ENCODE peak calls at places on chromosomes 2 and 18, in eight cellular contexts. One of them, this sample, is unnamed.

GRCh38 chr2:45315881-45316280 is 295.2 kb downstream of the SRBD1 start:
- DNase-seq in neural crest cell: no peak
- DNase-seq in LoVo: no peak
- DNase-seq in stimulated activated CD4-positive, alpha-beta T cell treated with anti-CD3 and anti-CD28 coated beads, Interleukin-15, amount 100 ng/mL, for 24 hours: no peak
- DNase-seq in fibroblast of the aortic adventitia: peak
- DNase-seq in fibroblast of the conjunctiva: peak
- DNase-seq in fibroblast of mammary gland: peak
- DNase-seq in thyroid gland: no peak
- DNase-seq in this sample: no peak

GRCh38 chr2:180979086-180979934 is 1.1 kb upstream of the UBE2E3 start:
- DNase-seq in neural crest cell: no peak
- DNase-seq in LoVo: no peak
- DNase-seq in stimulated activated CD4-positive, alpha-beta T cell treated with anti-CD3 and anti-CD28 coated beads, Interleukin-15, amount 100 ng/mL, for 24 hours: no peak
- DNase-seq in fibroblast of the aortic adventitia: peak
- DNase-seq in fibroblast of the conjunctiva: no peak
- DNase-seq in fibroblast of mammary gland: peak
- DNase-seq in thyroid gland: peak
- DNase-seq in this sample: no peak

GRCh38 chr2:106193491-106193976 is 567 bp downstream of the UXS1 start:
- DNase-seq in neural crest cell: peak
- DNase-seq in LoVo: peak
- DNase-seq in stimulated activated CD4-positive, alpha-beta T cell treated with anti-CD3 and anti-CD28 coated beads, Interleukin-15, amount 100 ng/mL, for 24 hours: peak
- DNase-seq in fibroblast of the aortic adventitia: no peak
- DNase-seq in fibroblast of the conjunctiva: no peak
- DNase-seq in fibroblast of mammary gland: no peak
- DNase-seq in thyroid gland: peak
- DNase-seq in this sample: no peak

GRCh38 chr18:78918707-78919106 is 60.9 kb upstream of the SALL3 start:
- DNase-seq in neural crest cell: no peak
- DNase-seq in LoVo: no peak
- DNase-seq in stimulated activated CD4-positive, alpha-beta T cell treated with anti-CD3 and anti-CD28 coated beads, Interleukin-15, amount 100 ng/mL, for 24 hours: no peak
- DNase-seq in fibroblast of the aortic adventitia: no peak
- DNase-seq in fibroblast of the conjunctiva: no peak
- DNase-seq in fibroblast of mammary gland: no peak
- DNase-seq in thyroid gland: no peak
- DNase-seq in this sample: no peak

GRCh38 chr2:44137872-44138551 is 30.7 kb upstream of the PPM1B start:
- DNase-seq in neural crest cell: no peak
- DNase-seq in LoVo: no peak
- DNase-seq in stimulated activated CD4-positive, alpha-beta T cell treated with anti-CD3 and anti-CD28 coated beads, Interleukin-15, amount 100 ng/mL, for 24 hours: no peak
- DNase-seq in fibroblast of the aortic adventitia: peak
- DNase-seq in fibroblast of the conjunctiva: no peak
- DNase-seq in fibroblast of mammary gland: peak
- DNase-seq in thyroid gland: no peak
- DNase-seq in this sample: peak

GRCh38 chr2:133518646-133519344 is 49.5 kb downstream of the NCKAP5 start:
- DNase-seq in neural crest cell: no peak
- DNase-seq in LoVo: no peak
- DNase-seq in stimulated activated CD4-positive, alpha-beta T cell treated with anti-CD3 and anti-CD28 coated beads, Interleukin-15, amount 100 ng/mL, for 24 hours: no peak
- DNase-seq in fibroblast of the aortic adventitia: no peak
- DNase-seq in fibroblast of the conjunctiva: no peak
- DNase-seq in fibroblast of mammary gland: no peak
- DNase-seq in thyroid gland: no peak
- DNase-seq in this sample: no peak

GRCh38 chr18:23369231-23369630 is 83.9 kb upstream of the RIOK3 start:
- DNase-seq in neural crest cell: peak
- DNase-seq in LoVo: no peak
- DNase-seq in stimulated activated CD4-positive, alpha-beta T cell treated with anti-CD3 and anti-CD28 coated beads, Interleukin-15, amount 100 ng/mL, for 24 hours: no peak
- DNase-seq in fibroblast of the aortic adventitia: no peak
- DNase-seq in fibroblast of the conjunctiva: no peak
- DNase-seq in fibroblast of mammary gland: no peak
- DNase-seq in thyroid gland: no peak
- DNase-seq in this sample: peak

GRCh38 chr2:223797811-223798721 is 39.3 kb downstream of the AP1S3 start:
- DNase-seq in neural crest cell: no peak
- DNase-seq in LoVo: no peak
- DNase-seq in stimulated activated CD4-positive, alpha-beta T cell treated with anti-CD3 and anti-CD28 coated beads, Interleukin-15, amount 100 ng/mL, for 24 hours: no peak
- DNase-seq in fibroblast of the aortic adventitia: peak
- DNase-seq in fibroblast of the conjunctiva: no peak
- DNase-seq in fibroblast of mammary gland: peak
- DNase-seq in thyroid gland: no peak
- DNase-seq in this sample: peak

GRCh38 chr2:193701484-193701883 is 1506.8 kb upstream of the TMEFF2 start:
- DNase-seq in neural crest cell: no peak
- DNase-seq in LoVo: no peak
- DNase-seq in stimulated activated CD4-positive, alpha-beta T cell treated with anti-CD3 and anti-CD28 coated beads, Interleukin-15, amount 100 ng/mL, for 24 hours: no peak
- DNase-seq in fibroblast of the aortic adventitia: no peak
- DNase-seq in fibroblast of the conjunctiva: no peak
- DNase-seq in fibroblast of mammary gland: no peak
- DNase-seq in thyroid gland: no peak
- DNase-seq in this sample: no peak

GRCh38 chr2:189213226-189213625 is 33.7 kb upstream of the COL5A2 start:
- DNase-seq in neural crest cell: no peak
- DNase-seq in LoVo: no peak
- DNase-seq in stimulated activated CD4-positive, alpha-beta T cell treated with anti-CD3 and anti-CD28 coated beads, Interleukin-15, amount 100 ng/mL, for 24 hours: no peak
- DNase-seq in fibroblast of the aortic adventitia: peak
- DNase-seq in fibroblast of the conjunctiva: no peak
- DNase-seq in fibroblast of mammary gland: peak
- DNase-seq in thyroid gland: no peak
- DNase-seq in this sample: no peak